ENCODE peak calls at places on chromosomes 16 and 17, in ten cellular contexts. V, A, Z, J, L, N, D, W, Y and M are unnamed samples.

GRCh38 chr17:68035131-68035522 is 408 bp upstream of the KPNA2 start:
- DNase-seq in W (peak), Y (peak), A (peak), L (no peak), Z (no peak), J (peak), V (peak), D (no peak), N (peak), M (no peak)

GRCh38 chr16:16083421-16084156 is 134.2 kb downstream of the ABCC1 start:
- DNase-seq in A (no peak), Y (no peak), W (no peak), L (peak), Z (no peak), V (no peak), D (peak), N (no peak), J (no peak), M (no peak)

GRCh38 chr16:12747261-12747660 is 56.4 kb downstream of the CPPED1 start:
- DNase-seq in Z (no peak), J (no peak), Y (no peak), N (no peak), W (no peak), A (no peak), L (no peak), V (no peak), D (no peak), M (no peak)

GRCh38 chr16:17223576-17223975 is 247.2 kb downstream of the XYLT1 start:
- DNase-seq in V (no peak), N (no peak), Y (no peak), D (no peak), A (no peak), J (no peak), L (no peak), W (no peak), Z (no peak), M (no peak)

GRCh38 chr16:76345093-76345735 is 68.0 kb downstream of the CNTNAP4 start:
- DNase-seq in V (peak), A (no peak), D (peak), J (no peak), L (no peak), Y (no peak), Z (no peak), N (no peak), W (no peak), M (no peak)

GRCh38 chr16:64952177-64952576 is 169.7 kb downstream of the CDH11 start:
- DNase-seq in Y (no peak), V (no peak), N (no peak), L (no peak), D (peak), J (no peak), Z (no peak), A (no peak), W (no peak), M (peak)

GRCh38 chr17:61247438-61247837 is 152.2 kb upstream of the TBX2 start:
- DNase-seq in J (no peak), W (no peak), D (peak), N (no peak), V (no peak), Y (no peak), Z (no peak), L (no peak), A (no peak), M (no peak)

GRCh38 chr16:19853973-19854876 is 30.4 kb downstream of the GPRC5B start:
- DNase-seq in L (no peak), Z (no peak), Y (no peak), A (no peak), J (no peak), W (no peak), V (no peak), N (peak), D (no peak), M (no peak)

GRCh38 chr17:9162275-9162985 is 141.1 kb downstream of the NTN1 start:
- DNase-seq in V (no peak), N (peak), Y (peak), D (no peak), W (no peak), A (no peak), L (no peak), Z (no peak), J (peak), M (no peak)

GRCh38 chr17:80999224-81000088 is 7.8 kb downstream of the CHMP6 start:
- DNase-seq in A (no peak), V (no peak), L (no peak), Y (no peak), Z (no peak), N (peak), D (no peak), W (no peak), J (no peak), M (no peak)

GRCh38 chr17:42194133-42194899 is at the start of gene GHDC:
- DNase-seq in V (peak), N (peak), W (peak), D (peak), L (no peak), J (peak), Y (peak), A (peak), Z (no peak), M (peak)

GRCh38 chr17:19533718-19534561 is at the start of gene SLC47A1:
- DNase-seq in L (no peak), A (peak), N (peak), D (peak), Z (no peak), W (no peak), Y (peak), V (peak), J (no peak), M (no peak)

GRCh38 chr16:2048116-2048543 is 345 bp downstream of the TSC2 start:
- DNase-seq in Z (no peak), A (no peak), Y (peak), W (no peak), J (no peak), N (no peak), D (no peak), L (no peak), V (no peak), M (no peak)

GRCh38 chr17:51636291-51636690 is 375.9 kb downstream of the UTP18 start:
- DNase-seq in D (no peak), J (no peak), Y (peak), L (peak), N (peak), Z (no peak), A (no peak), W (no peak), V (no peak), M (no peak)
- TF ChIP-seq CTCF in D (no peak), J (no peak), Y (peak), L (no peak), N (peak), Z (no peak), A (no peak), W (no peak), V (no peak), M (no peak)

DNA sequence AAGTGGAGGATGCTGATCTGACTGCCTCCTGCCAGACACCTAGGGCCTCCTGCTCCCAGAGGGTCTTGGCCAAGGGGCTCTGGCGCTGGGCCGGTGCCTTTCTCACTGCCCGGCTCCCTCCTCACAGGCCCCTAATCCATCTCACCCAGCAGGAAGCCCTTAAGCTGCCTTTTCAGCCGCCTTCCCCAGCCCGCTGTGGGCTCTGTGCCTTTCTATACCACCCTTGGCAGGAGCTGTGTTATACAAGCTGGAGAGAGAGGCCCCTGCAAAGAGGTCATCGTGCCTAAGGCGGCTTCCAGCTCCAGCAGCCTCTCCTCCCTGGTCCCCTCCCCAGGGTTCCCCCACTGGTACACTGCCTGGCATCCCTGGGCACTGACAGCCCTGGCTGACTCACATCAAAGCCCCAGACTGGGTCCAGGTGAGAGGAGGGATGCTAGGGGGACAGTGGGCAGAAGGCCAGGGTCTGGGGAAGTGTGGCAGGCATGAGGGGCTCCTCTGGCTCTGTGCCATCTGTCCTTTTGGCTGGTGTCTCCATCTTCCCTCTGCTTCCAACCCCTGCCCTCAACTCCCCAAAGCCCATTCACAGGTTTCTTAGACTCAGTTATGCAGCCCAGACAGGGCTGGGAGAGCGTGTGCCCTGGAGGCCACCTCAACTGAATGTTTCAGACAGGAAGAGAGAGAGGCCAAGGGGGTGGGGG is 15.3 kb upstream of the FZD2 start:
- DNase-seq in Y (peak), L (no peak), D (no peak), J (no peak), W (no peak), A (no peak), N (peak), Z (no peak), V (no peak), M (no peak)
- H3K27ac ChIP-seq in Y (peak), L (no peak), D (no peak), J (no peak), W (no peak), A (no peak), N (peak), Z (no peak), V (no peak), M (peak)

GRCh38 chr16:11719171-11719570 is 23.5 kb downstream of the TXNDC11 start:
- DNase-seq in D (no peak), L (no peak), V (no peak), Y (no peak), A (no peak), N (no peak), W (no peak), J (no peak), Z (no peak), M (no peak)

GRCh38 chr16:11712122-11712521 is 30.5 kb downstream of the TXNDC11 start:
- DNase-seq in N (no peak), A (no peak), J (no peak), Y (no peak), L (no peak), W (no peak), D (no peak), V (no peak), Z (no peak), M (no peak)

GRCh38 chr16:11717811-11718210 is 24.8 kb downstream of the TXNDC11 start:
- DNase-seq in D (no peak), N (no peak), W (no peak), A (no peak), Z (no peak), J (no peak), V (no peak), L (no peak), Y (no peak), M (no peak)

GRCh38 chr16:11715246-11715947 is 27.3 kb downstream of the TXNDC11 start:
- DNase-seq in D (no peak), N (no peak), W (no peak), A (no peak), L (no peak), Z (no peak), J (no peak), Y (no peak), V (no peak), M (no peak)

GRCh38 chr16:11716330-11716729 is 26.3 kb downstream of the TXNDC11 start:
- DNase-seq in Y (no peak), Z (no peak), L (no peak), A (no peak), D (no peak), V (no peak), J (no peak), N (no peak), W (no peak), M (no peak)
- H3K4me3 ChIP-seq in Y (no peak), Z (no peak), L (no peak), A (no peak), D (no peak), V (no peak), J (no peak), N (no peak), W (no peak), M (no peak)

GRCh38 chr17:32876414-32877163 is at the start of gene MYO1D:
- DNase-seq in N (peak), L (peak), J (no peak), Z (no peak), D (no peak), A (peak), W (peak), Y (peak), V (peak), M (no peak)
- TF ChIP-seq CTCF in N (peak), L (peak), J (peak), Z (peak), D (no peak), A (peak), W (peak), Y (peak), V (peak), M (no peak)

GRCh38 chr17:65048441-65048840 is 8.1 kb downstream of the GNA13 start:
- DNase-seq in L (no peak), A (no peak), Z (no peak), N (no peak), D (no peak), W (no peak), J (no peak), V (no peak), Y (no peak), M (no peak)

GRCh38 chr17:65052585-65052984 is 4.0 kb downstream of the GNA13 start:
- DNase-seq in N (peak), Z (no peak), V (no peak), L (no peak), Y (no peak), D (no peak), W (no peak), J (no peak), A (no peak), M (no peak)

GRCh38 chr17:65051922-65052321 is 4.6 kb downstream of the GNA13 start:
- DNase-seq in W (no peak), L (no peak), J (no peak), D (no peak), A (no peak), Y (no peak), V (no peak), Z (no peak), N (no peak), M (no peak)

GRCh38 chr17:65049085-65049756 is 7.3 kb downstream of the GNA13 start:
- DNase-seq in J (no peak), W (no peak), Y (no peak), V (no peak), Z (no peak), D (no peak), A (no peak), L (no peak), N (peak), M (no peak)

DNA sequence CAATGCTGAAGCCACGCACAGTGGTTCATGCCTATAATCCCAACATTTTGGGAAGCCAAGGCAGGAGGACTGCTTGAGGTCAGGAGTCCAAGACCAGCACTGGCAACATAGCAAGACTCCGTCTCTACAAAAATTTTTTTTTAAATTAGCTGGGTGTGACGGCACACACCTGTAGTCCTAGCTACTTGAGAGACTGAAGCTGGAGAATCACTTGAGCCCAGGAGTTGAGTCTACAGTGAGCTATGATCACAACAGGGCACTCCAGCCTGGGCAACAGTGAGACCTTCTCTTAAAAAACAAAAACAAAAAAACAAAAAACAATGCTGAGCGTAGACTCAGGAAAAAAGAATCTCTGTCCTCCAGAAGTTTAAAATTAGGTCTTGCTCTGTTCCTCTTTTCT is 6.1 kb downstream of the GNA13 start:
- DNase-seq in W (no peak), Y (no peak), D (no peak), N (peak), L (no peak), A (no peak), J (no peak), Z (no peak), V (no peak), M (no peak)
- H3K27ac ChIP-seq in W (no peak), Y (no peak), D (no peak), N (no peak), L (no peak), A (no peak), J (no peak), Z (no peak), V (no peak), M (no peak)

GRCh38 chr17:74859439-74860228 is at the start of gene GRIN2C:
- DNase-seq in V (no peak), Z (no peak), L (no peak), W (no peak), Y (peak), A (no peak), D (no peak), J (no peak), N (peak), M (no peak)

GRCh38 chr17:74858672-74859438 is 830 bp downstream of the GRIN2C start:
- DNase-seq in A (no peak), V (no peak), Z (no peak), J (no peak), W (no peak), D (no peak), Y (no peak), N (no peak), L (no peak), M (no peak)

GRCh38 chr17:74861554-74862107 is 1.9 kb upstream of the GRIN2C start:
- DNase-seq in N (peak), A (no peak), D (no peak), Z (no peak), W (no peak), V (no peak), Y (no peak), J (no peak), L (no peak), M (no peak)

GRCh38 chr17:74860999-74861553 is 1.4 kb upstream of the GRIN2C start:
- DNase-seq in N (peak), W (no peak), L (no peak), J (no peak), Z (no peak), A (no peak), D (no peak), Y (peak), V (no peak), M (no peak)

GRCh38 chr17:74860229-74860998 is 729 bp upstream of the GRIN2C start:
- DNase-seq in Y (peak), V (no peak), N (peak), Z (no peak), L (no peak), A (no peak), W (no peak), J (no peak), D (no peak), M (no peak)
- H3K4me3 ChIP-seq in Y (peak), V (peak), N (no peak), Z (no peak), L (no peak), A (no peak), W (no peak), J (peak), D (no peak), M (no peak)

DNA sequence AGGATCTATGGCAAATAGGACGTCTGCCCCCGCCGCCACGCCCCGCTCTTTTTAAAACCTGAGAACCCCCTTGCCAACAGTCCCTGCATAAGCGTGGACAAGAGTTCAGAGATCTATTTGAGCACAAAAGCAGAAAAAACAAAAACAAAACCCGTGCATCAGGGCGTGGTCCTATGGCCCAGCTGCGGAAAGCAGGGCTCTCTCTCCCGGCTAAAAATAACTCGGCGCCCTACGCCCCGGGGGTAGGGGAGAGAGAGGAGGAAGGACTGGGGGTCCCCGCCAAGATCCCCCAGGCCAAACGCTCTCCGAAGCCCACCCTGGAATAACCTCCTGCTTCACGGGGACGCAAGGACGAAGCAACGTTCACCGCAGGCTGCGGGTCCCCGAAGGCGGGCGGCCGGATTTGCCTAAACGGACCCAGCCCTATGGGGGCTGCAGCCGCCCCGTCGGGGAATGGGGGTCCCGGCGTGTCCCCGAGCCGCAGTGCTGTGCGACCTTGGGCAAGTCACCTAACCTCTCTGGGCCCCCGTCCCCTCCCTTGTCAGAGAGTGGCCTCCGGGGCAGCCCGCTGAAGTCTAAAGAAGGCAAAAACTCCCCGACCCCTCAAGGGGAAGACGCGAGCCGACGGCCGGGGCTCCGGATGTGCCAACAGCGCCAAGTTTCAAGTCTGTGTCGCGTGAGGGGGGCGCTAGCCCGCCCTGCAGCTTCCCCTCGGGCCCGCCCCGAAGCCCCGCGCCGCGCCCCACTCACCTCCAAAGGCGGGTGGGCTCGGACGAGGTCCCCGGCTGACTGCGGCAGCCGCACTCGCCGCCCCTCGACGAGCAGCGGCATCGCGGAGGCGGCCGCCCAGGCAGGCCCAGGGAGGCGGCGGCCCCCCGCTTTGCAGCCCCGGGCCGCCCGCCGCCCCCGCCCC is 477 bp downstream of the NTAN1 start:
- DNase-seq in Z (no peak), L (peak), V (no peak), W (peak), Y (peak), D (no peak), J (no peak), N (no peak), A (peak), M (no peak)
- TF ChIP-seq CTCF in Z (no peak), L (no peak), V (no peak), W (no peak), Y (peak), D (no peak), J (no peak), N (peak), A (no peak), M (peak)

DNA sequence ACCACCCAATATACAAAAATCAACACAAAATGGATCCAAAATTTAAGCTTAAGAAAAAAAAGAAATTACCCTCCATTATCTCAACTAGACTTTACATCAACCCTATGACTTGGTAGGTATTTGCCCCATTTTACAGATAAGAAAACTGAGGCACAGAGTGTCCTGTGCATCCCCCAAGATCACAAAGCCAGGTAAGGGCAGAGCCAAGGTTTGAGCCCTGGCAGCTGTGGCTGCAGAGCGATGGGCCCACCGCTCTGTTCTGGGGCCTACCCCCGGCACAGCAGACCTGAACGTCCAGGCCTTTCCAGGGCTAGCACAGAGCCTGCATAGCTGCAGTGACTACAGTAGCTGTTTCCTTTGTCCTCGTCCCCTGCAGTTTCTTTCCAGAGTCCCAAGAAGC is 417.6 kb downstream of the SOX9 start:
- DNase-seq in D (no peak), J (no peak), A (no peak), Y (no peak), Z (no peak), N (no peak), W (no peak), V (no peak), L (no peak), M (no peak)
- H3K27ac ChIP-seq in D (no peak), J (no peak), A (no peak), Y (peak), Z (no peak), N (no peak), W (no peak), V (no peak), L (no peak), M (no peak)